ENCODE peak calls at places on chromosome 2, in ten cellular contexts. One of them, this sample, is unnamed.

GRCh38 chr2:66437601-66438497 is 2.9 kb downstream of the MEIS1 start:
- DNase-seq in IMR-90: no peak
- DNase-seq in upper lobe of right lung: no peak
- DNase-seq in HFF-Myc: no peak
- DNase-seq in mucosa of descending colon: no peak
- DNase-seq in cardiac septum: no peak
- DNase-seq in CD4-positive, CD25-positive, alpha-beta regulatory T cell: no peak
- DNase-seq in C1 segment of cervical spinal cord: peak
- DNase-seq in NCI-H2171: no peak
- DNase-seq in EH: peak
- DNase-seq in this sample: no peak

GRCh38 chr2:28231110-28231621 is 161.5 kb upstream of the FOSL2 start:
- DNase-seq in CD4-positive, CD25-positive, alpha-beta regulatory T cell: no peak
- DNase-seq in NCI-H2171: no peak
- DNase-seq in cardiac septum: no peak
- DNase-seq in HFF-Myc: no peak
- DNase-seq in IMR-90: peak
- DNase-seq in mucosa of descending colon: no peak
- DNase-seq in EH: peak
- DNase-seq in C1 segment of cervical spinal cord: no peak
- DNase-seq in upper lobe of right lung: no peak
- DNase-seq in this sample: peak

GRCh38 chr2:236107971-236108625 is 60.1 kb downstream of the GBX2 start:
- DNase-seq in HFF-Myc: no peak
- DNase-seq in cardiac septum: no peak
- DNase-seq in upper lobe of right lung: no peak
- DNase-seq in EH: no peak
- DNase-seq in NCI-H2171: no peak
- DNase-seq in IMR-90: no peak
- DNase-seq in CD4-positive, CD25-positive, alpha-beta regulatory T cell: no peak
- DNase-seq in mucosa of descending colon: no peak
- DNase-seq in C1 segment of cervical spinal cord: no peak
- DNase-seq in this sample: no peak

GRCh38 chr2:16588565-16588964 is 77.1 kb downstream of the CYRIA start:
- DNase-seq in HFF-Myc: no peak
- DNase-seq in IMR-90: no peak
- DNase-seq in EH: no peak
- DNase-seq in C1 segment of cervical spinal cord: no peak
- DNase-seq in upper lobe of right lung: no peak
- DNase-seq in cardiac septum: no peak
- DNase-seq in CD4-positive, CD25-positive, alpha-beta regulatory T cell: no peak
- DNase-seq in NCI-H2171: no peak
- DNase-seq in mucosa of descending colon: no peak
- DNase-seq in this sample: no peak

GRCh38 chr2:24258718-24259117 is 83.9 kb downstream of the FAM228A start:
- DNase-seq in C1 segment of cervical spinal cord: no peak
- DNase-seq in NCI-H2171: no peak
- DNase-seq in HFF-Myc: no peak
- DNase-seq in cardiac septum: no peak
- DNase-seq in CD4-positive, CD25-positive, alpha-beta regulatory T cell: no peak
- DNase-seq in upper lobe of right lung: no peak
- DNase-seq in EH: no peak
- DNase-seq in mucosa of descending colon: no peak
- DNase-seq in IMR-90: no peak
- DNase-seq in this sample: no peak

GRCh38 chr2:224331698-224332097 is 70.2 kb downstream of the FAM124B start:
- DNase-seq in mucosa of descending colon: no peak
- DNase-seq in C1 segment of cervical spinal cord: no peak
- DNase-seq in upper lobe of right lung: no peak
- DNase-seq in HFF-Myc: no peak
- DNase-seq in NCI-H2171: no peak
- DNase-seq in IMR-90: no peak
- DNase-seq in EH: no peak
- DNase-seq in cardiac septum: no peak
- DNase-seq in CD4-positive, CD25-positive, alpha-beta regulatory T cell: no peak
- DNase-seq in this sample: no peak

GRCh38 chr2:67566292-67566691 is 169.2 kb downstream of the ETAA1 start:
- DNase-seq in cardiac septum: no peak
- DNase-seq in NCI-H2171: no peak
- DNase-seq in CD4-positive, CD25-positive, alpha-beta regulatory T cell: no peak
- DNase-seq in EH: peak
- DNase-seq in IMR-90: no peak
- DNase-seq in HFF-Myc: no peak
- DNase-seq in mucosa of descending colon: no peak
- DNase-seq in C1 segment of cervical spinal cord: no peak
- DNase-seq in upper lobe of right lung: no peak
- DNase-seq in this sample: peak

GRCh38 chr2:234686088-234686890 is 189.4 kb upstream of the ARL4C start:
- DNase-seq in EH: peak
- DNase-seq in IMR-90: no peak
- DNase-seq in HFF-Myc: no peak
- DNase-seq in cardiac septum: no peak
- DNase-seq in upper lobe of right lung: no peak
- DNase-seq in mucosa of descending colon: no peak
- DNase-seq in C1 segment of cervical spinal cord: no peak
- DNase-seq in CD4-positive, CD25-positive, alpha-beta regulatory T cell: no peak
- DNase-seq in NCI-H2171: no peak
- DNase-seq in this sample: peak

GRCh38 chr2:38711558-38711957 is 39.6 kb downstream of the SRSF7 start:
- DNase-seq in NCI-H2171: no peak
- DNase-seq in C1 segment of cervical spinal cord: no peak
- DNase-seq in EH: no peak
- DNase-seq in IMR-90: no peak
- DNase-seq in mucosa of descending colon: no peak
- DNase-seq in cardiac septum: no peak
- DNase-seq in upper lobe of right lung: no peak
- DNase-seq in CD4-positive, CD25-positive, alpha-beta regulatory T cell: no peak
- DNase-seq in HFF-Myc: no peak
- DNase-seq in this sample: no peak

GRCh38 chr2:195864316-195864715 is 204.3 kb downstream of the DNAH7 start:
- DNase-seq in EH: no peak
- DNase-seq in cardiac septum: no peak
- DNase-seq in C1 segment of cervical spinal cord: no peak
- DNase-seq in upper lobe of right lung: no peak
- DNase-seq in IMR-90: no peak
- DNase-seq in HFF-Myc: no peak
- DNase-seq in CD4-positive, CD25-positive, alpha-beta regulatory T cell: no peak
- DNase-seq in NCI-H2171: no peak
- DNase-seq in mucosa of descending colon: no peak
- DNase-seq in this sample: no peak

This sample was measured in kidney tubule cell.